ENCODE peak calls at places on chromosomes 3 and 15, in ten cellular contexts. S, F, V, N, E, A, O, C, L and M are unnamed samples.

GRCh38 chr3:183330881-183331280 is 77.8 kb downstream of the B3GNT5 start:
- DNase-seq in L (no peak), E (no peak), O (no peak), S (no peak), A (no peak), C (no peak), V (no peak), F (no peak), N (no peak), M (no peak)

GRCh38 chr3:32626650-32627049 is 56.0 kb upstream of the DYNC1LI1 start:
- DNase-seq in C (no peak), S (no peak), A (no peak), O (no peak), N (no peak), L (no peak), V (no peak), E (no peak), F (no peak), M (no peak)

GRCh38 chr3:141241248-141242034 is 9.8 kb downstream of the PXYLP1 start:
- DNase-seq in F (no peak), O (no peak), A (no peak), L (no peak), C (peak), N (peak), V (no peak), S (no peak), E (no peak), M (peak)

GRCh38 chr3:194574639-194575483 is 58.4 kb downstream of the TMEM44 start:
- DNase-seq in F (no peak), V (no peak), A (no peak), C (peak), S (no peak), N (no peak), L (no peak), O (no peak), E (no peak), M (no peak)

GRCh38 chr3:23645533-23646196 is 160.1 kb upstream of the UBE2E1 start:
- DNase-seq in C (no peak), A (no peak), V (no peak), F (peak), E (no peak), N (no peak), O (no peak), S (no peak), L (no peak), M (no peak)

GRCh38 chr3:86180696-86181095 is 810.3 kb downstream of the VGLL3 start:
- DNase-seq in N (no peak), S (no peak), A (peak), F (peak), V (no peak), L (no peak), O (no peak), E (no peak), C (peak), M (no peak)

GRCh38 chr3:12545473-12545791 is at the start of gene MKRN2OS:
- DNase-seq in F (no peak), A (no peak), N (no peak), L (no peak), S (no peak), C (no peak), V (peak), O (no peak), E (no peak), M (no peak)

GRCh38 chr3:194323785-194324735 is 27.1 kb downstream of the CPN2 start:
- DNase-seq in L (no peak), V (peak), F (peak), C (peak), A (peak), E (no peak), S (peak), N (no peak), O (no peak), M (no peak)

GRCh38 chr3:187661267-187661666 is 8.9 kb downstream of the SST start:
- DNase-seq in O (no peak), N (no peak), V (no peak), S (no peak), C (no peak), L (no peak), E (no peak), A (no peak), F (no peak), M (no peak)

GRCh38 chr3:11145888-11146287 is 8.4 kb upstream of the HRH1 start:
- DNase-seq in O (no peak), N (no peak), S (no peak), A (no peak), C (peak), V (peak), F (no peak), E (no peak), L (peak), M (no peak)

GRCh38 chr3:69567026-69567767 is 172.1 kb upstream of the MITF start:
- DNase-seq in S (no peak), N (no peak), L (no peak), V (no peak), A (no peak), E (no peak), C (no peak), O (no peak), F (no peak), M (no peak)

GRCh38 chr3:128170866-128171516 is 17.7 kb downstream of the EEFSEC start:
- DNase-seq in L (peak), C (peak), S (no peak), A (peak), E (peak), V (peak), O (no peak), F (peak), N (no peak), M (peak)

GRCh38 chr3:2727566-2728318 is 382.4 kb downstream of the IL5RA start:
- DNase-seq in L (no peak), N (no peak), E (no peak), F (no peak), C (no peak), O (no peak), S (no peak), A (no peak), V (no peak), M (no peak)

GRCh38 chr3:16521580-16521941 is 8.1 kb upstream of the RFTN1 start:
- DNase-seq in L (no peak), C (no peak), E (no peak), V (no peak), A (no peak), S (no peak), O (no peak), F (no peak), N (no peak), M (no peak)

GRCh38 chr3:144677118-144677517 is 705.5 kb downstream of the DIPK2A start:
- DNase-seq in N (no peak), S (no peak), F (no peak), A (no peak), V (no peak), O (no peak), E (no peak), L (no peak), C (peak), M (no peak)

GRCh38 chr15:79218588-79219200 is 63.8 kb upstream of the ANKRD34C start:
- DNase-seq in F (peak), N (no peak), A (peak), S (no peak), O (no peak), L (no peak), V (peak), E (no peak), C (peak), M (no peak)

GRCh38 chr15:34019369-34019990 is 19.5 kb downstream of the AVEN start:
- DNase-seq in A (no peak), F (no peak), N (no peak), V (no peak), E (no peak), C (no peak), S (no peak), L (no peak), O (no peak), M (no peak)

GRCh38 chr3:6250167-6250566 is 610.7 kb upstream of the GRM7 start:
- DNase-seq in S (no peak), O (no peak), C (no peak), N (no peak), A (no peak), E (no peak), V (no peak), F (no peak), L (no peak), M (no peak)

GRCh38 chr3:10919636-10920035 is 72.9 kb upstream of the SLC6A1 start:
- DNase-seq in A (no peak), C (no peak), S (no peak), N (no peak), F (no peak), E (no peak), O (no peak), L (no peak), V (no peak), M (no peak)

GRCh38 chr3:167733961-167734497 is 663 bp downstream of the PDCD10 start:
- DNase-seq in L (no peak), A (no peak), V (no peak), E (peak), C (peak), F (no peak), O (no peak), S (no peak), N (no peak), M (no peak)

GRCh38 chr3:52787672-52788625 is 6.6 kb upstream of the ITIH3 start:
- DNase-seq in O (peak), S (no peak), E (no peak), V (no peak), A (no peak), N (no peak), C (peak), L (no peak), F (no peak), M (peak)

GRCh38 chr15:100881573-100882336 is 2.1 kb downstream of the ALDH1A3 start:
- DNase-seq in V (no peak), S (no peak), A (no peak), E (no peak), F (no peak), C (no peak), O (no peak), N (no peak), L (no peak), M (peak)
- H3K4me3 ChIP-seq in V (peak), S (no peak), A (no peak), E (no peak), F (no peak), C (no peak), O (no peak), N (peak), L (peak), M (no peak)

DNA sequence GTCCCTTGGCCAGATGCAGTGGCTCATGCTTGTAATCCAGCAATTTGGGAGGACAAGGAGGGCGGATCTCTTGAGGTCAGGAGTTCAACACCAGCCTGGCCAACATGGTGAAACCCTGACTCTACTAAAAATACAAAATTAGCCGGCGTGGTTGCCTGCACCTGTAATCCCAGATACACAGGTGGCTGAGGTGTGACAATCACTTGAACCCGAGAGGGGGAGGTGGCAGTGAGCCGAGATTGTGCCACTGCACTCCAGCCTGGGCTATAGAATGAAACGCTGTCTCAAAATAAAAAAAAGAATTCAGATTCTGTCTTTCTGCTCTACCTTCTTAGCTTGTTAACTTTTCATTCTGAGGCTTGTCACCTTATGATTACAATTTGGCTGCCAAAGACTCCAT is 22.1 kb downstream of the MYO5A start:
- DNase-seq in V (no peak), N (no peak), C (no peak), E (no peak), S (no peak), A (no peak), F (no peak), L (no peak), O (no peak), M (no peak)
- H3K27ac ChIP-seq in V (no peak), N (no peak), C (no peak), E (no peak), S (no peak), A (no peak), F (no peak), L (no peak), O (no peak), M (no peak)

GRCh38 chr15:52790166-52790708 is at the start of gene ONECUT1:
- DNase-seq in O (peak), C (peak), E (peak), A (peak), V (no peak), N (no peak), S (no peak), L (no peak), F (peak), M (no peak)
- H3K4me3 ChIP-seq in O (peak), C (peak), E (peak), A (peak), V (peak), N (peak), S (peak), L (peak), F (peak), M (peak)

GRCh38 chr3:30633718-30634117 is 27.3 kb downstream of the TGFBR2 start:
- DNase-seq in A (no peak), O (no peak), F (no peak), L (no peak), N (no peak), E (no peak), C (no peak), V (no peak), S (no peak), M (no peak)

GRCh38 chr3:30632521-30632920 is 26.1 kb downstream of the TGFBR2 start:
- DNase-seq in V (no peak), O (no peak), C (no peak), E (no peak), A (no peak), N (no peak), S (no peak), L (no peak), F (no peak), M (no peak)

GRCh38 chr3:30631237-30631961 is 25.0 kb downstream of the TGFBR2 start:
- DNase-seq in A (no peak), S (no peak), E (peak), F (no peak), L (no peak), O (peak), C (peak), N (no peak), V (peak), M (no peak)

GRCh38 chr3:30630238-30631030 is 24.0 kb downstream of the TGFBR2 start:
- DNase-seq in F (no peak), A (no peak), S (no peak), C (no peak), V (no peak), E (no peak), N (no peak), O (no peak), L (no peak), M (no peak)

DNA sequence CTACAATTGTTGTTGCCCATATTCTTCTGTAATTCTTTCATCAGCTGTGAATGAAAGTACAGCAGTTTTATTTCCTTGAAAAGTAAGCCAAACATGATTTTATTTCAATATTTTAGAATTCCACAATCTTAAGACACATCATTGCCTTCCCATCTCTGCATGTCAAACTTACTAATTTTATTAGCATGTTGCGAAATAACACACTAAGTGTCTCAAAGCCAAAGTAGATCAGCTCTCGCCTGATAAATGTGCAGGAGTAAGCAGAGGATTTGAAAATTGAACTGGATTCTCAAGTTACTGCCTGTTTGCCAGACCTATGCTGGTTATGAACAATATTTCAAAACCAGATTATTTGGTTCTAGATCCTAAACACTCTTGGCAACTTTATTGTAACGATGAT is 25.7 kb downstream of the TGFBR2 start:
- DNase-seq in L (no peak), S (no peak), N (no peak), F (no peak), A (no peak), C (peak), O (no peak), V (no peak), E (no peak), M (no peak)
- H3K27ac ChIP-seq in L (no peak), S (peak), N (peak), F (no peak), A (peak), C (peak), O (peak), V (peak), E (peak), M (no peak)

DNA sequence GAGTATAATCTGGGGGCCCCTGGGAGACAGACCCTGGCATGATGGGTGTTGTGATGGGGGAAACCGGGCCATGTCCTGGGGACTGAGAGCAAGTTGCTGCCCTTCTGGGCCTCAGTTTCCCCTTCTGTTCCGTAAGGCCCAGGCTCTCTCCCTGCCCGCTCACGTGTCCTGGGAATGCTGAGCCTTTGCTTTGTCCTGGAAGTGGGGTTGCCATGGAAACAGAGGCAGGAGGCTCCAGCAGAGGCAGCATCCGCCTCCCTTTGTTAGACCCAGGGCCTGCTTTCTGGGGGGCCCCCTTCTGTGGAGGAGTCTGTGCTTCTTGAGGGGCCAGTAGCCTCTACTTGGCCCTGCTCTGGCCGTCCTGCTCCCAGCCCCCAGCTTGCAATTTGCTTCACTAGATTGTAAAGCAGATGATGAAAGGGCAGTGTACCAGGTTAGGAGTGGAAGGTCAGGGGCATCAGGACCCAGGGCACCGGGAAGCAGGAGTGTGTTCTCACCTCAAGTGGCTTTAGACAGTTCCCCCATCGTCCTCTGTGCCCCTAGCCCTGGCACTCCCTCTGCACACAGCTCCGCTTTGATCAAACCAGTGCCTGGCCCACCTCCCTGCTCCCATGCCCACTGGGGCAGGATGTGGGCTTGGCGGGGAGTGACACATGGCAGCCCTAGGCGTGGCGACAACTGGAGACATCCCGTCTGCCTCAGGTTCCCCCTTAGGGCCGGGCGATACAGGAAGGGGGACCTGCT is 105.6 kb downstream of the FBLN2 start:
- DNase-seq in L (no peak), S (peak), O (peak), E (no peak), A (no peak), F (peak), N (no peak), C (no peak), V (no peak), M (no peak)
- H3K4me3 ChIP-seq in L (no peak), S (peak), O (no peak), E (no peak), A (no peak), F (no peak), N (peak), C (no peak), V (no peak), M (no peak)

DNA sequence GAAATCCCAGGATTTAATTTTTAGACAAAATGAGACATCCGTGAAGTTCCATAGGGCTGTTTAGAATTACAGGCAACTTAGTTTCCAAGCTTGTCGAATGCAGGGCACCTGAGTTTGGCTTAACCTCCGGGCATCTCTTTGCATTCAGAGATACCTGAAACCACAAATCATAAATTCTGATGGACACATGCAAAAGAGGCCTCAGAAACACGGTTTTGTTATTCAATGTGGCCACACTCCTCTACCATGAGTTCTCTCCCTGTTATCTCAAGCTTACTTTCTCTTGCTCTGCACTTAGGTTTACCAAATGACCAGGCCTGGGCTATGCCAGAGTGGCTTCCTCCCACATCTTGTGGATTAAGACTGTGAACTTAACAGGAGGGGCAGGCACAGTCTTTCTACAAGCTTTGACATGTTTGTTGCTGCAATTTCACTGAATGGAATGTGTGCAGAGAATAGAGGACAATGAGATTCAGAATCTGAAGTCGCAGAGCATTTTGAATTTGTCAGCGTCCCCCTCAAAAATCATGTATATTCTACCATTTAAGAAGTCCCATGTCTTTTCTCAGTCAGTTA is 137.7 kb downstream of the TPRG1 start:
- DNase-seq in O (no peak), L (no peak), A (no peak), N (no peak), S (no peak), E (no peak), F (no peak), V (no peak), C (no peak), M (no peak)
- H3K27ac ChIP-seq in O (no peak), L (no peak), A (peak), N (no peak), S (no peak), E (no peak), F (no peak), V (no peak), C (no peak), M (no peak)

GRCh38 chr15:44438402-44438801 is 11.0 kb downstream of the CTDSPL2 start:
- DNase-seq in F (no peak), L (no peak), S (no peak), V (no peak), E (no peak), A (no peak), O (no peak), C (no peak), N (no peak), M (no peak)
- H3K4me3 ChIP-seq in F (no peak), L (no peak), S (no peak), V (no peak), E (no peak), A (no peak), O (no peak), C (no peak), N (no peak), M (no peak)